ENCODE peak calls at places on chromosome 3, in ten cellular contexts. P is neuronal stem cell; H is left ventricle myocardium inferior; S is CD8-positive, alpha-beta memory T cell; K is esophagus squamous epithelium; M is SJSA1; J is hepatocyte; G is heart left ventricle; C is psoas muscle; W is fibroblast of lung. R is an unnamed sample. For H3K4me1, the result is how much of the 10 kb centered on the place peaks cover.

GRCh38 chr3:51544011-51544775 is 5.7 kb downstream of the RAD54L2 start:
- DNase-seq in P (no peak), H (no peak), S (no peak), K (no peak), M (no peak), J (no peak), G (no peak), C (no peak), W (no peak), R (no peak)

GRCh38 chr3:159854500-159855124 is 134.0 kb upstream of the IL12A start:
- DNase-seq in P (no peak), H (no peak), S (no peak), K (no peak), M (peak), J (peak), G (no peak), C (peak), W (peak), R (no peak)

GRCh38 chr3:45548724-45549123 is 45.8 kb upstream of the LIMD1 start:
- DNase-seq in P (no peak), H (no peak), S (no peak), K (no peak), M (no peak), J (no peak), G (no peak), C (no peak), W (no peak), R (no peak)

GRCh38 chr3:178131801-178132200 is 404.4 kb upstream of the KCNMB2 start:
- DNase-seq in P (no peak), H (no peak), S (no peak), K (no peak), M (no peak), J (no peak), G (no peak), C (no peak), W (peak), R (no peak)

GRCh38 chr3:169694117-169694516 is 30.6 kb upstream of the MECOM start:
- DNase-seq in P (no peak), H (no peak), S (no peak), K (no peak), M (no peak), J (no peak), G (no peak), C (no peak), W (peak), R (no peak)

GRCh38 chr3:123342631-123343080 is 106.2 kb downstream of the ADCY5 start:
- DNase-seq in P (no peak), H (peak), S (peak), K (no peak), M (no peak), J (no peak), G (no peak), C (peak), W (no peak), R (no peak)

GRCh38 chr3:111761309-111761795 is 97.7 kb upstream of the PHLDB2 start:
- DNase-seq in P (no peak), H (no peak), S (no peak), K (no peak), M (peak), J (no peak), G (no peak), C (no peak), W (peak), R (no peak)

GRCh38 chr3:127033171-127033570 is 50.3 kb downstream of the PLXNA1 start:
- DNase-seq in P (no peak), H (no peak), S (no peak), K (no peak), M (no peak), J (no peak), G (no peak), C (no peak), W (no peak), R (no peak)

GRCh38 chr3:141249041-141249440 is 17.4 kb downstream of the PXYLP1 start:
- DNase-seq in P (no peak), H (no peak), S (no peak), K (no peak), M (no peak), J (no peak), G (no peak), C (no peak), W (no peak), R (no peak)

GRCh38 chr3:11060500-11061251 is 68.1 kb downstream of the SLC6A1 start:
- DNase-seq in P (peak), H (peak), S (no peak), K (no peak), M (peak), J (peak), G (peak), C (peak), W (peak), R (peak)

GRCh38 chr3:124391774-124392173 is 338.5 kb upstream of the UMPS start:
- DNase-seq in P (no peak), H (no peak), S (no peak), K (no peak), M (no peak), J (no peak), G (no peak), C (no peak), W (no peak), R (no peak)

GRCh38 chr3:157794771-157795170 is 291.6 kb upstream of the VEPH1 start:
- DNase-seq in P (no peak), H (no peak), S (no peak), K (no peak), M (peak), J (no peak), G (no peak), C (no peak), W (peak), R (no peak)

GRCh38 chr3:88131695-88132094 is 18.1 kb upstream of the C3orf38 start:
- DNase-seq in P (no peak), H (no peak), S (no peak), K (no peak), M (no peak), J (no peak), G (no peak), C (no peak), W (peak), R (no peak)

GRCh38 chr3:186327912-186328487 is 34.0 kb downstream of the DGKG start:
- DNase-seq in P (no peak), H (no peak), S (no peak), K (no peak), M (no peak), J (no peak), G (no peak), C (no peak), W (no peak), R (no peak)

GRCh38 chr3:141336672-141337522 is 31.4 kb upstream of the ZBTB38 start:
- DNase-seq in P (no peak), H (no peak), S (no peak), K (no peak), M (peak), J (peak), G (no peak), C (no peak), W (peak), R (no peak)

GRCh38 chr3:163576314-163576713 is 1502.0 kb downstream of the SI start:
- DNase-seq in P (no peak), H (no peak), S (no peak), K (no peak), M (no peak), J (no peak), G (no peak), C (no peak), W (no peak), R (no peak)

GRCh38 chr3:106317141-106318055 is 448.6 kb upstream of the CBLB start:
- DNase-seq in P (no peak), H (no peak), S (no peak), K (no peak), M (no peak), J (no peak), G (no peak), C (no peak), W (no peak), R (no peak)

GRCh38 chr3:28915711-28916481 is 365.0 kb upstream of the RBMS3 start:
- DNase-seq in P (peak), H (no peak), S (no peak), K (no peak), M (peak), J (peak), G (no peak), C (no peak), W (peak), R (no peak)

GRCh38 chr3:102571985-102572384 is 137.2 kb downstream of the ZPLD1 start:
- DNase-seq in P (no peak), H (no peak), S (no peak), K (no peak), M (no peak), J (no peak), G (no peak), C (no peak), W (no peak), R (no peak)
- H3K4me1 ChIP-seq in P (under half), H (under half), S (under half), K (under half), M (under half), J (under half), G (under half), C (under half), W (under half), R (under half)

GRCh38 chr3:194606163-194606562 is 27.1 kb downstream of the TMEM44 start:
- DNase-seq in P (no peak), H (no peak), S (no peak), K (no peak), M (no peak), J (no peak), G (no peak), C (no peak), W (no peak), R (no peak)
- H3K27ac ChIP-seq in P (no peak), H (no peak), S (no peak), K (no peak), M (no peak), J (no peak), G (no peak), C (no peak), W (no peak), R (no peak)

DNA sequence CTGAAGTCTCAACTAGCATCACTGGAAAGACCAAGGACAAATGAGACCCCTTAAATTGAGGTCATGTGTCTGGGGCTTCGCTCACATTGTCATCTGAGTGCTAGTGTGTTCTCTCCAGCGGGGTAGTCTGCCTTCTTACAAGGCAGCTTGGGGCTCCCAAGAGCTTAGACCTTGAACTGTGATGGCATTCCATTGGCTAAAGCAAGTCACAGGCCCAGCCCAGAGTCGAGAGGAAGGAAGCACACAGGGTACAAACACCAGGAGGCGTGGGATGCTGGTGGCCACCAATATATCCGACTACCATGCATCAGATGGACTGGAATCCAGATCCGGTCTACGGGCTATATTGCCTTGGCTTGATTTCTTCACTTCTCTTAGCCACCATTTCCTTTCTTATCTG is 31.5 kb upstream of the DYNC1LI1 start:
- DNase-seq in P (no peak), H (no peak), S (no peak), K (no peak), M (no peak), J (no peak), G (no peak), C (no peak), W (no peak), R (no peak)
- H3K4me1 ChIP-seq in P (under half), H (under half), S (under half), K (under half), M (under half), J (under half), G (under half), C (under half), W (under half), R (under half)

DNA sequence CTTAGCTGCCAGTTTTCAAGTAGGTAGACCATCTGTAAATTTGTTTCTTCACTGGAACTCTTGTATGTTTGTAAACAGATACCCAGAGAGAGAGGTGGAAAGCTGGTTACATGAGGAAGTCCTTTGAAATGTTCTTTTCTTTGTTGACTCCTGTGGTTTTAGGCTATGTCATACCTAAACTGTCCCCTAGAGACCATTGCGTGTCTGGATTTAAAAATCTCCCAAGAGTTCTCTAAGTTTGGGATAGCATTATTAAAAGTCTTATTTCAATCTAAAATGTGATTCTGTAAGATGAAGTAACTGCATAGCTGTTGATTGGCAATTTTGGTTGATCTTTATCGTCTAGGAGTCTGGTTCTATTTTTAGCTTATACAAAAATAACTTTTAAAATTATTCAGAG is 127.2 kb downstream of the GHSR start:
- DNase-seq in P (no peak), H (no peak), S (no peak), K (no peak), M (peak), J (no peak), G (no peak), C (no peak), W (no peak), R (no peak)
- H3K27ac ChIP-seq in P (no peak), H (peak), S (no peak), K (no peak), M (peak), J (no peak), G (peak), C (peak), W (no peak), R (no peak)

GRCh38 chr3:58065700-58066167 is 57.5 kb downstream of the FLNB start:
- DNase-seq in P (no peak), H (no peak), S (no peak), K (no peak), M (no peak), J (peak), G (no peak), C (no peak), W (peak), R (no peak)

GRCh38 chr3:58064923-58065638 is 56.9 kb downstream of the FLNB start:
- DNase-seq in P (no peak), H (no peak), S (no peak), K (no peak), M (no peak), J (no peak), G (no peak), C (no peak), W (no peak), R (no peak)

GRCh38 chr3:58063424-58063823 is 55.2 kb downstream of the FLNB start:
- DNase-seq in P (no peak), H (no peak), S (no peak), K (no peak), M (peak), J (peak), G (no peak), C (no peak), W (peak), R (peak)

GRCh38 chr3:58062469-58062868 is 54.2 kb downstream of the FLNB start:
- DNase-seq in P (no peak), H (no peak), S (no peak), K (no peak), M (no peak), J (no peak), G (no peak), C (no peak), W (peak), R (no peak)

DNA sequence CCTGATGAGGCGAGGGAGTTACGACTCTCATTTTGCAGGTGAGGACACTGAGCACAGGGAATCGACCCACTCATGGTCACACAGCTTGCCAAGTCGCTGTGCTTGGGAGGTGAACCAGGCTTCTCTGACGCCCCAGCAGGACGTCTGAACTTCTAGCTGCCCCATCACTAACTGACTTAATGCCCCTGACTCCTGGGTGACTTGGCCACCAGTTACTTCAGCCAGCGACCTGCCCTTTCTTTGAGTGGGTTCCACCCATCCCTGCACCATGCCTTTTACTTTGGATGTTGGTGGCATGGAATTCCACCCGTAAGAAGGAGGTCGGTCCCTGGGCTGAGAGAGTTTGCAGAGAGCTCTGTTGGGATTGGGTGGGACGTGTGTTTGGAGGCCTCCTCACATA is 54.8 kb downstream of the FLNB start:
- DNase-seq in P (no peak), H (no peak), S (no peak), K (no peak), M (no peak), J (no peak), G (no peak), C (no peak), W (no peak), R (no peak)
- H3K4me1 ChIP-seq in P (under half), H (half or more), S (under half), K (under half), M (half or more), J (half or more), G (under half), C (under half), W (under half), R (under half)

GRCh38 chr3:196962930-196963259 is 5.7 kb downstream of the PIGZ start:
- DNase-seq in P (no peak), H (no peak), S (no peak), K (no peak), M (no peak), J (no peak), G (no peak), C (no peak), W (no peak), R (no peak)
- H3K27ac ChIP-seq in P (no peak), H (no peak), S (no peak), K (no peak), M (no peak), J (peak), G (no peak), C (no peak), W (no peak), R (no peak)

GRCh38 chr3:152299243-152299976 is 30.7 kb downstream of the MBNL1 start:
- DNase-seq in P (no peak), H (no peak), S (peak), K (no peak), M (no peak), J (no peak), G (peak), C (peak), W (no peak), R (peak)

GRCh38 chr3:152300029-152300764 is 31.5 kb downstream of the MBNL1 start:
- DNase-seq in P (no peak), H (no peak), S (no peak), K (no peak), M (no peak), J (no peak), G (no peak), C (no peak), W (no peak), R (no peak)

GRCh38 chr3:152302521-152303021 is 33.8 kb downstream of the MBNL1 start:
- DNase-seq in P (no peak), H (peak), S (no peak), K (no peak), M (peak), J (peak), G (peak), C (peak), W (peak), R (peak)

GRCh38 chr3:152304160-152304559 is 35.4 kb downstream of the MBNL1 start:
- DNase-seq in P (no peak), H (no peak), S (no peak), K (no peak), M (no peak), J (no peak), G (no peak), C (no peak), W (no peak), R (no peak)

GRCh38 chr3:152301745-152302181 is 33.0 kb downstream of the MBNL1 start:
- DNase-seq in P (no peak), H (no peak), S (no peak), K (no peak), M (no peak), J (no peak), G (no peak), C (no peak), W (no peak), R (no peak)
- H3K4me1 ChIP-seq in P (under half), H (half or more), S (half or more), K (under half), M (half or more), J (under half), G (half or more), C (half or more), W (under half), R (under half)

DNA sequence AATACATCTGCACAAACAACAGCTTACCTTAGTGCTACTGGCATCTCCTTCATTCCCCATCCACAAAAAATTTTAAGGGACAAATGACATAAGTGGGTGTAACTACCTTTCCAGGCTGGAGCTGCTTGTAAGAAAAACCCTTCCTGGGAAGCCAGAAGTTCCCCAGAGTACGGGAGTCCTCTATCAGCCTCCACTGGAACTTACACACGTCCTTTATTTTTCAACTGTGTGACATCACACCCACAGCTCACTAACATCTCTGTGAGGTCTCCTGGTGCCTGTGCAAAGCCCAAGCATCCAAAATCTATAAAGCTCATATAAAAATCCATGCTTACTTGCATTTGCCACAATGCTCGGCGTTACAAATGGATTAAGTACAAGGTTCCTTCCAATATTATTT is 27.6 kb downstream of the LRIG1 start:
- DNase-seq in P (no peak), H (no peak), S (no peak), K (no peak), M (no peak), J (no peak), G (no peak), C (no peak), W (peak), R (no peak)
- H3K27ac ChIP-seq in P (peak), H (no peak), S (no peak), K (no peak), M (peak), J (peak), G (no peak), C (peak), W (peak), R (no peak)